ENCODE peak calls at places on chromosomes 11 and 22, in four cellular contexts. W is HepG2, I is HCT116, A is K562. C is an unnamed sample.

GRCh38 chr22:19971276-19972124 is 29.9 kb upstream of the TXNRD2 start:
- DNase-seq in A (no peak), W (no peak), I (no peak), C (no peak)

GRCh38 chr22:38612217-38613006 is 42.4 kb upstream of the DMC1 start:
- DNase-seq in I (no peak), A (no peak), W (no peak), C (no peak)

GRCh38 chr11:61297341-61297740 is 2.2 kb upstream of the VWCE start:
- DNase-seq in I (no peak), W (no peak), A (no peak), C (no peak)

GRCh38 chr11:14095882-14096281 is 133.4 kb downstream of the SPON1 start:
- DNase-seq in A (no peak), W (no peak), I (no peak), C (no peak)

GRCh38 chr11:22371188-22371587 is 33.0 kb downstream of the SLC17A6 start:
- DNase-seq in W (no peak), I (no peak), A (no peak), C (no peak)

GRCh38 chr11:20353829-20354434 is 9.6 kb upstream of the HTATIP2 start:
- DNase-seq in W (peak; percentile 46), A (peak; percentile 53), I (peak; percentile 45), C (no peak)

GRCh38 chr11:124835918-124836317 is 29.3 kb upstream of the ROBO3 start:
- DNase-seq in A (no peak), W (no peak), I (no peak), C (no peak)

GRCh38 chr11:66546966-66547661 is 411 bp downstream of the ACTN3 start:
- DNase-seq in W (no peak), A (no peak), I (no peak), C (no peak)

GRCh38 chr11:34266987-34267386 is 90.8 kb downstream of the ABTB2 start:
- DNase-seq in A (no peak), W (no peak), I (no peak), C (no peak)

GRCh38 chr11:78759067-78759466 is 184.4 kb upstream of the NARS2 start:
- DNase-seq in A (no peak), I (no peak), W (no peak), C (no peak)

GRCh38 chr11:122746050-122746478 is 90.5 kb downstream of the UBASH3B start:
- DNase-seq in W (no peak), I (no peak), A (no peak), C (no peak)

GRCh38 chr22:24977370-24978230 is 25.1 kb downstream of the KIAA1671 start:
- DNase-seq in I (no peak), W (no peak), A (no peak), C (no peak)

GRCh38 chr11:10322830-10323792 is 18.2 kb downstream of the ADM start:
- DNase-seq in A (peak; percentile 64), W (peak; percentile 84), I (peak; percentile 81), C (peak; percentile 90)

GRCh38 chr11:82732734-82733443 is 775 bp downstream of the FAM181B start:
- DNase-seq in A (peak; percentile 30), I (no peak), W (no peak), C (no peak)

GRCh38 chr11:64097468-64098317 is 62.0 kb downstream of the FLRT1 start:
- DNase-seq in A (no peak), I (no peak), W (no peak), C (no peak)
- H3K27ac ChIP-seq in A (no peak overlapping the region), I (no peak overlapping the region), W (peak overlapping the region; percentile 79), C (no peak overlapping the region)

GRCh38 chr11:32353884-32354283 is 81.5 kb downstream of the WT1 start:
- DNase-seq in I (no peak), W (no peak), A (no peak), C (no peak)

DNA sequence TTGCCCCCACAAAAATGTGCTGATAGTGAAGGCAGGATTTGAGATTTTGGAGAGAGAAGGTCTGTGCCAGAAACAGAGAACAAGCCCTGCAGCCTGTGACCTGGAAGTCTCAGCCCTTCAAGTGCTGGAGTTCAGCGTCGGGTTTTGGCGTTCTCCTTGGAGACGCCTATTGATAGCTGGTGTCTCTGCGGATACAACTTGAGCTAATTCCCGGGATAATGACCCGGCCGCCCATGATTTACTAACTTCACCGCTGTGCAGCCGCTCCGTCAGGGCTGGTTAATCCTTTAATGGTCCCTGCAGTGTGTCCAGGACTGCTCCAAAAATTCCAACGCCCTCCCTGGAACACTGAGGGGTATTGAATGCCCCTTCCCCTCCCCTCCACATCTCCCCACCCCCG is 76.6 kb downstream of the WT1 start:
- DNase-seq in W (no peak), I (no peak), A (no peak), C (no peak)
- TF ChIP-seq TCF7L2 in W (no peak), I (no peak), A (no peak), C (no peak)

GRCh38 chr11:93744669-93745004 is 3.2 kb downstream of the C11orf54 start:
- DNase-seq in W (peak; percentile 49), I (no peak), A (no peak), C (no peak)
- H3K27ac ChIP-seq in W (peak overlapping the region; percentile 100), I (no peak overlapping the region), A (no peak overlapping the region), C (peak overlapping the region; percentile 97)

GRCh38 chr22:31137721-31138120 is 2.6 kb downstream of the PLA2G3 start:
- DNase-seq in I (no peak), W (no peak), A (no peak), C (no peak)
- TF ChIP-seq TCF7L2 in I (no peak), W (no peak), A (no peak), C (no peak)

GRCh38 chr11:126137146-126137545 is 74.3 kb downstream of the RPUSD4 start:
- DNase-seq in I (no peak), W (no peak), A (no peak), C (no peak)
- H3K27ac ChIP-seq in I (no peak overlapping the region), W (no peak overlapping the region), A (no peak overlapping the region), C (no peak overlapping the region)

DNA sequence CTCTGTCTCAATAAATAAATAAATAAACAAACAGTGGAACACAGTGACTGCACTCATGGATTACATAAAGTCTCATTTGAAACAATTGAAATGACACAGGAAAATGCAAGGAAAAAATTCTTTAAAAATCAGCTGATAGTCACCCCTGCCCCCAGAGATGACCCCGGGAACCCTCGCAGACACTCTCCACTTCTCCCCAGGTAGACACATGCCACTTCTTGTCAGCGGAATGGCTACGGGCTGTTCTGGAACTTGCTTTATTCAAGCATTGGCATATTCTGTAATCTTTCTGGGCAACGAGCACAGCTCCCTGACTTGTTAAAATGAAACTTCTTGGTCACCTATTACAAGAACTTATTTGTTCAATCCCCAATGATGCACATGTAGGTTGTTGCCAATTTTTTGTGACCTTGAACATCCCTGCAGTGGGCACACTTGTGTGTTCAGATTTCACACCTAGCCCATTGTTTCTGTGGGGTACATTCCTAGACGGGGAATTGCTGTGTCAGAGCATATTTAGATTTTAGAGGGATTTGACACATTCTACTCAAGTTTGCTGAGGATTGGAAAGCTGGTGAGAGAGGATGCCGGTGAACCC is 32.8 kb downstream of the MYEOV start:
- DNase-seq in A (no peak), I (no peak), W (no peak), C (no peak)
- TF ChIP-seq TCF7L2 in A (no peak), I (no peak), W (no peak), C (no peak)

GRCh38 chr22:37026325-37026724 is 6.8 kb downstream of the MPST start:
- DNase-seq in W (no peak), A (no peak), I (no peak), C (no peak)
- H3K27ac ChIP-seq in W (peak overlapping the region; percentile 64), A (no peak overlapping the region), I (no peak overlapping the region), C (no peak overlapping the region)

C was measured in Panc1.